ENCODE peak calls at places on chromosomes 3 and 15, in seven cellular contexts. P is ovary, M is fibroblast of lung, J is cardiac septum, N is NCI-H1694, G is foreskin fibroblast, U is T follicular helper cell. O is an unnamed sample.

GRCh38 chr3:23099021-23099420 is 104.1 kb upstream of the UBE2E2 start:
- DNase-seq in P (no peak), M (no peak), J (no peak), N (no peak), G (no peak), U (no peak), O (no peak)

GRCh38 chr3:6282920-6283319 is 578.0 kb upstream of the GRM7 start:
- DNase-seq in P (no peak), M (no peak), J (no peak), N (no peak), G (no peak), U (no peak), O (no peak)

GRCh38 chr3:11195201-11195600 is 40.9 kb downstream of the HRH1 start:
- DNase-seq in P (no peak), M (peak), J (no peak), N (no peak), G (no peak), U (no peak), O (no peak)

GRCh38 chr15:88331291-88331690 is 74.8 kb upstream of the NTRK3 start:
- DNase-seq in P (no peak), M (peak), J (no peak), N (peak), G (no peak), U (peak), O (peak)

GRCh38 chr3:188539631-188540194 is 385.8 kb downstream of the LPP start:
- DNase-seq in P (no peak), M (peak), J (no peak), N (peak), G (no peak), U (no peak), O (no peak)

GRCh38 chr3:195897081-195897852 is 11.1 kb downstream of the TNK2 start:
- DNase-seq in P (peak), M (peak), J (no peak), N (no peak), G (peak), U (no peak), O (no peak)

GRCh38 chr3:65837604-65838003 is 201.1 kb downstream of the MAGI1 start:
- DNase-seq in P (no peak), M (no peak), J (no peak), N (no peak), G (no peak), U (no peak), O (no peak)

GRCh38 chr3:127037971-127038446 is 55.1 kb downstream of the PLXNA1 start:
- DNase-seq in P (no peak), M (no peak), J (no peak), N (no peak), G (no peak), U (no peak), O (no peak)

GRCh38 chr3:8650583-8651416 is 6.2 kb upstream of the SSUH2 start:
- DNase-seq in P (no peak), M (peak), J (peak), N (no peak), G (no peak), U (no peak), O (no peak)

GRCh38 chr15:26721231-26721630 is 51.6 kb downstream of the GABRB3 start:
- DNase-seq in P (no peak), M (no peak), J (no peak), N (no peak), G (no peak), U (no peak), O (no peak)